ENCODE peak calls at places on chromosomes 5 and 9, in nine cellular contexts. H is brain microvascular endothelial cell; K is RWPE1; U is naive B cell; G is GDM1; O is GM12891; L is stimulated activated CD4-positive, alpha-beta T cell treated with anti-CD3 and anti-CD28 coated beads, Interleukin-15, amount 100 ng/mL, for 1 hour; B is NK-92 treated with Interleukin-12 subunit alpha and Interleukin-12 subunit beta, amount 100 ng/mL, for 24 hours; S is T-helper 22 cell. E is an unnamed sample.

GRCh38 chr5:41876678-41877077 is 6.5 kb upstream of the OXCT1 start:
- DNase-seq in U (no peak), O (no peak), G (no peak), H (no peak), S (no peak), B (no peak), L (no peak), K (no peak), E (no peak)

GRCh38 chr5:175778951-175779475 is 92.4 kb upstream of the CPLX2 start:
- DNase-seq in G (no peak), L (no peak), H (peak; percentile 7), U (no peak), S (no peak), K (peak; percentile 76), B (no peak), O (no peak), E (no peak)

GRCh38 chr9:109192732-109193361 is 25.8 kb upstream of the FRRS1L start:
- DNase-seq in G (no peak), O (no peak), S (no peak), L (no peak), K (no peak), H (no peak), U (no peak), B (no peak), E (no peak)

GRCh38 chr5:114238771-114239313 is 123.0 kb upstream of the KCNN2 start:
- DNase-seq in K (no peak), U (no peak), L (no peak), S (no peak), G (no peak), H (no peak), O (no peak), B (no peak), E (no peak)

GRCh38 chr9:108953983-108954574 is 19.9 kb downstream of the ABITRAM start:
- DNase-seq in G (peak; percentile 2), H (peak; percentile 14), U (peak; percentile 20), B (no peak), O (no peak), L (no peak), K (peak; percentile 72), S (no peak), E (peak; percentile 45)

GRCh38 chr5:172705576-172706084 is 64.6 kb downstream of the NEURL1B start:
- DNase-seq in B (no peak), H (no peak), K (no peak), G (no peak), U (no peak), O (no peak), S (no peak), L (no peak), E (no peak)

GRCh38 chr5:155053482-155053881 is 39.9 kb downstream of the KIF4B start:
- DNase-seq in O (no peak), G (no peak), K (no peak), S (no peak), B (no peak), U (no peak), L (no peak), H (no peak), E (no peak)

GRCh38 chr9:99818439-99818992 is 3.2 kb upstream of the NR4A3 start:
- DNase-seq in G (no peak), U (no peak), B (no peak), L (no peak), K (no peak), S (no peak), H (no peak), O (no peak), E (no peak)

GRCh38 chr5:140595538-140595937 is 30.9 kb downstream of the SLC35A4 start:
- DNase-seq in S (no peak), O (no peak), U (no peak), L (no peak), G (no peak), K (no peak), B (no peak), H (no peak), E (no peak)

GRCh38 chr5:99600952-99601351 is 672.1 kb upstream of the CHD1 start:
- DNase-seq in U (no peak), G (no peak), K (no peak), O (no peak), B (no peak), L (no peak), H (no peak), S (no peak), E (peak; percentile 38)

GRCh38 chr5:160064979-160065619 is 54.2 kb downstream of the PWWP2A start:
- DNase-seq in H (no peak), U (no peak), B (no peak), S (no peak), L (no peak), G (no peak), K (peak; percentile 89), O (no peak), E (no peak)

GRCh38 chr5:27093296-27093695 is 54.9 kb upstream of the CDH9 start:
- DNase-seq in O (no peak), H (no peak), K (no peak), L (no peak), B (no peak), G (no peak), S (no peak), U (no peak), E (peak; percentile 1)

GRCh38 chr5:83035373-83036170 is 41.6 kb downstream of the TMEM167A start:
- DNase-seq in S (no peak), K (no peak), U (no peak), O (no peak), H (no peak), G (no peak), B (no peak), L (no peak), E (no peak)

GRCh38 chr9:19642256-19642655 is 146.6 kb downstream of the SLC24A2 start:
- DNase-seq in O (no peak), S (no peak), B (no peak), K (no peak), H (no peak), L (no peak), G (no peak), U (no peak), E (no peak)

GRCh38 chr9:113645224-113645971 is 181.9 kb downstream of the RGS3 start:
- DNase-seq in O (no peak), L (no peak), U (no peak), G (no peak), K (no peak), S (no peak), B (no peak), H (no peak), E (no peak)

GRCh38 chr9:72540348-72540873 is 19.0 kb downstream of the TMC1 start:
- DNase-seq in O (no peak), L (no peak), H (peak; percentile 24), S (no peak), K (peak; percentile 72), G (no peak), B (no peak), U (no peak), E (no peak)

GRCh38 chr5:85545129-85545528 is 1072.6 kb upstream of the COX7C start:
- DNase-seq in H (no peak), G (no peak), K (no peak), S (no peak), B (no peak), L (no peak), U (no peak), O (no peak), E (no peak)

GRCh38 chr9:91074866-91075265 is 273.2 kb downstream of the SYK start:
- DNase-seq in S (no peak), U (no peak), L (no peak), B (no peak), G (no peak), H (peak; percentile 55), O (no peak), K (no peak), E (no peak)

GRCh38 chr9:20997503-20998076 is 33.9 kb downstream of the HACD4 start:
- DNase-seq in H (no peak), G (no peak), O (no peak), U (no peak), S (no peak), L (no peak), K (no peak), B (no peak), E (no peak)

GRCh38 chr5:38113880-38114279 is 144.5 kb upstream of the EGFLAM start:
- DNase-seq in H (no peak), U (no peak), G (no peak), O (no peak), L (no peak), B (no peak), S (no peak), K (no peak), E (no peak)

GRCh38 chr9:87703636-87704276 is 22.2 kb upstream of the CTSL start:
- DNase-seq in G (no peak), L (no peak), S (no peak), U (no peak), B (no peak), O (no peak), H (no peak), K (no peak), E (no peak)

GRCh38 chr9:109083813-109084405 is 35.8 kb downstream of the TMEM245 start:
- DNase-seq in K (no peak), U (no peak), S (no peak), L (no peak), H (no peak), G (no peak), O (no peak), B (no peak), E (no peak)

GRCh38 chr9:1876891-1877496 is 138.2 kb upstream of the SMARCA2 start:
- DNase-seq in O (no peak), G (no peak), H (no peak), L (no peak), B (no peak), K (no peak), U (no peak), S (no peak), E (no peak)

GRCh38 chr9:91036356-91036755 is 234.7 kb downstream of the SYK start:
- DNase-seq in O (no peak), G (no peak), B (no peak), K (no peak), U (no peak), H (no peak), L (no peak), S (no peak), E (no peak)

GRCh38 chr9:2477755-2478154 is 143.8 kb upstream of the VLDLR start:
- DNase-seq in H (peak; percentile 22), S (no peak), O (no peak), B (no peak), L (no peak), K (no peak), G (no peak), U (no peak), E (no peak)

GRCh38 chr9:27303219-27303618 is 6.3 kb upstream of the EQTN start:
- DNase-seq in K (no peak), O (no peak), S (no peak), B (no peak), U (no peak), L (no peak), G (no peak), H (peak; percentile 39), E (no peak)

GRCh38 chr9:127389391-127390242 is 7.4 kb upstream of the SLC2A8 start:
- DNase-seq in B (no peak), L (no peak), S (no peak), K (no peak), O (no peak), G (no peak), H (no peak), U (no peak), E (no peak)

GRCh38 chr5:132905938-132906337 is 32.5 kb downstream of the LEAP2 start:
- DNase-seq in H (no peak), L (no peak), O (no peak), S (no peak), G (no peak), B (no peak), U (no peak), K (peak; percentile 13), E (no peak)

GRCh38 chr9:118961857-118962256 is 407.4 kb downstream of the BRINP1 start:
- DNase-seq in H (peak; percentile 8), G (no peak), U (no peak), S (no peak), B (no peak), K (peak; percentile 22), L (no peak), O (no peak), E (peak; percentile 70)

GRCh38 chr5:169249001-169249400 is 51.9 kb downstream of the SLIT3 start:
- DNase-seq in G (no peak), O (no peak), S (no peak), H (no peak), B (no peak), K (no peak), L (no peak), U (no peak), E (no peak)

GRCh38 chr9:76703270-76703669 is 61.0 kb upstream of the PCA3 start:
- DNase-seq in O (no peak), K (no peak), U (no peak), B (no peak), S (no peak), H (no peak), L (no peak), G (no peak), E (no peak)

E was measured in astrocyte of the cerebellum.